ENCODE peak calls at places on chromosome 22, in seven cellular contexts. One of them, this sample, is unnamed.
A peak's percentile ranks its signal among the peaks of the same experiment; 100 is the strongest.

GRCh38 chr22:24059121-24059520 is 48.0 kb downstream of the CABIN1 start:
- DNase-seq in sigmoid colon: no peak
- DNase-seq in left lung: no peak
- DNase-seq in PC-3: peak; percentile 44
- DNase-seq in neuronal stem cell: no peak
- DNase-seq in fibroblast of lung: peak; percentile 84
- DNase-seq in cardiac muscle cell: no peak
- DNase-seq in this sample: no peak

GRCh38 chr22:22786301-22787115 is 101.1 kb upstream of the IGLL5 start:
- DNase-seq in sigmoid colon: no peak
- DNase-seq in left lung: no peak
- DNase-seq in PC-3: no peak
- DNase-seq in neuronal stem cell: no peak
- DNase-seq in fibroblast of lung: no peak
- DNase-seq in cardiac muscle cell: no peak
- DNase-seq in this sample: peak; percentile 47

GRCh38 chr22:26131755-26132154 is 37.5 kb upstream of the SEZ6L start:
- DNase-seq in sigmoid colon: no peak
- DNase-seq in left lung: no peak
- DNase-seq in PC-3: no peak
- DNase-seq in neuronal stem cell: no peak
- DNase-seq in fibroblast of lung: no peak
- DNase-seq in cardiac muscle cell: no peak
- DNase-seq in this sample: no peak

GRCh38 chr22:44408227-44409192 is 89.5 kb downstream of the RTL6 start:
- DNase-seq in sigmoid colon: peak; percentile 44
- DNase-seq in left lung: peak; percentile 12
- DNase-seq in PC-3: no peak
- DNase-seq in neuronal stem cell: no peak
- DNase-seq in fibroblast of lung: no peak
- DNase-seq in cardiac muscle cell: no peak
- DNase-seq in this sample: no peak

GRCh38 chr22:20027966-20028854 is 7.3 kb downstream of the TANGO2 start:
- DNase-seq in sigmoid colon: no peak
- DNase-seq in left lung: no peak
- DNase-seq in PC-3: peak; percentile 21
- DNase-seq in neuronal stem cell: no peak
- DNase-seq in fibroblast of lung: peak; percentile 18
- DNase-seq in cardiac muscle cell: no peak
- DNase-seq in this sample: peak; percentile 44

GRCh38 chr22:40721266-40721665 is 42.0 kb downstream of the MCHR1 start:
- DNase-seq in sigmoid colon: no peak
- DNase-seq in left lung: no peak
- DNase-seq in PC-3: peak; percentile 21
- DNase-seq in neuronal stem cell: no peak
- DNase-seq in fibroblast of lung: peak; percentile 65
- DNase-seq in cardiac muscle cell: peak; percentile 47
- DNase-seq in this sample: no peak

GRCh38 chr22:37753746-37754145 is 54.0 kb upstream of the GCAT start:
- DNase-seq in sigmoid colon: no peak
- DNase-seq in left lung: no peak
- DNase-seq in PC-3: peak; percentile 52
- DNase-seq in neuronal stem cell: no peak
- DNase-seq in fibroblast of lung: peak; percentile 44
- DNase-seq in cardiac muscle cell: no peak
- DNase-seq in this sample: no peak

GRCh38 chr22:19526076-19526701 is 2.0 kb upstream of the CLDN5 start:
- DNase-seq in sigmoid colon: no peak
- DNase-seq in left lung: no peak
- DNase-seq in PC-3: no peak
- DNase-seq in neuronal stem cell: no peak
- DNase-seq in fibroblast of lung: no peak
- DNase-seq in cardiac muscle cell: no peak
- DNase-seq in this sample: no peak

GRCh38 chr22:28018461-28018927 is 99.4 kb upstream of the PITPNB start:
- DNase-seq in sigmoid colon: peak; percentile 44
- DNase-seq in left lung: peak; percentile 17
- DNase-seq in PC-3: no peak
- DNase-seq in neuronal stem cell: no peak
- DNase-seq in fibroblast of lung: no peak
- DNase-seq in cardiac muscle cell: no peak
- DNase-seq in this sample: no peak

GRCh38 chr22:44181033-44181911 is 547 bp downstream of the PARVG start:
- DNase-seq in sigmoid colon: no peak
- DNase-seq in left lung: peak; percentile 71
- DNase-seq in PC-3: peak; percentile 3
- DNase-seq in neuronal stem cell: no peak
- DNase-seq in fibroblast of lung: no peak
- DNase-seq in cardiac muscle cell: no peak
- DNase-seq in this sample: peak; percentile 29

GRCh38 chr22:21593406-21594232 is 26.1 kb downstream of the UBE2L3 start:
- DNase-seq in sigmoid colon: no peak
- DNase-seq in left lung: no peak
- DNase-seq in PC-3: peak; percentile 24
- DNase-seq in neuronal stem cell: no peak
- DNase-seq in fibroblast of lung: no peak
- DNase-seq in cardiac muscle cell: no peak
- DNase-seq in this sample: peak; percentile 22

GRCh38 chr22:50148991-50149721 is 21.4 kb upstream of the PANX2 start:
- DNase-seq in sigmoid colon: no peak
- DNase-seq in left lung: peak; percentile 68
- DNase-seq in PC-3: peak; percentile 72
- DNase-seq in neuronal stem cell: peak; percentile 55
- DNase-seq in fibroblast of lung: peak; percentile 28
- DNase-seq in cardiac muscle cell: peak; percentile 80
- DNase-seq in this sample: peak; percentile 70

GRCh38 chr22:48218889-48219420 is 1456.5 kb downstream of the TBC1D22A start:
- DNase-seq in sigmoid colon: no peak
- DNase-seq in left lung: no peak
- DNase-seq in PC-3: no peak
- DNase-seq in neuronal stem cell: no peak
- DNase-seq in fibroblast of lung: no peak
- DNase-seq in cardiac muscle cell: no peak
- DNase-seq in this sample: no peak

GRCh38 chr22:30159561-30160353 is 79.5 kb downstream of the HORMAD2 start:
- DNase-seq in sigmoid colon: no peak
- DNase-seq in left lung: no peak
- DNase-seq in PC-3: peak; percentile 67
- DNase-seq in neuronal stem cell: no peak
- DNase-seq in fibroblast of lung: peak; percentile 84
- DNase-seq in cardiac muscle cell: peak; percentile 48
- DNase-seq in this sample: peak; percentile 22

GRCh38 chr22:44180706-44181032 is at the start of gene PARVG:
- DNase-seq in sigmoid colon: no peak
- DNase-seq in left lung: no peak
- DNase-seq in PC-3: peak; percentile 38
- DNase-seq in neuronal stem cell: no peak
- DNase-seq in fibroblast of lung: no peak
- DNase-seq in cardiac muscle cell: peak; percentile 32
- DNase-seq in this sample: peak; percentile 16

GRCh38 chr22:37043828-37044538 is 7.6 kb upstream of the KCTD17 start:
- DNase-seq in sigmoid colon: no peak
- DNase-seq in left lung: peak; percentile 76
- DNase-seq in PC-3: peak; percentile 66
- DNase-seq in neuronal stem cell: no peak
- DNase-seq in fibroblast of lung: peak; percentile 33
- DNase-seq in cardiac muscle cell: peak; percentile 71
- DNase-seq in this sample: peak; percentile 94

GRCh38 chr22:44329179-44329796 is 16.5 kb upstream of the SHISAL1 start:
- DNase-seq in sigmoid colon: peak; percentile 64
- DNase-seq in left lung: peak; percentile 57
- DNase-seq in PC-3: peak; percentile 61
- DNase-seq in neuronal stem cell: no peak
- DNase-seq in fibroblast of lung: no peak
- DNase-seq in cardiac muscle cell: no peak
- DNase-seq in this sample: no peak

GRCh38 chr22:48394787-48395620 is 1432.7 kb downstream of the BRD1 start:
- DNase-seq in sigmoid colon: no peak
- DNase-seq in left lung: no peak
- DNase-seq in PC-3: no peak
- DNase-seq in neuronal stem cell: no peak
- DNase-seq in fibroblast of lung: no peak
- DNase-seq in cardiac muscle cell: no peak
- DNase-seq in this sample: no peak

GRCh38 chr22:26722159-26722558 is 64.8 kb downstream of the MIAT start:
- DNase-seq in sigmoid colon: no peak
- DNase-seq in left lung: no peak
- DNase-seq in PC-3: peak; percentile 40
- DNase-seq in neuronal stem cell: no peak
- DNase-seq in fibroblast of lung: no peak
- DNase-seq in cardiac muscle cell: no peak
- DNase-seq in this sample: no peak

DNA sequence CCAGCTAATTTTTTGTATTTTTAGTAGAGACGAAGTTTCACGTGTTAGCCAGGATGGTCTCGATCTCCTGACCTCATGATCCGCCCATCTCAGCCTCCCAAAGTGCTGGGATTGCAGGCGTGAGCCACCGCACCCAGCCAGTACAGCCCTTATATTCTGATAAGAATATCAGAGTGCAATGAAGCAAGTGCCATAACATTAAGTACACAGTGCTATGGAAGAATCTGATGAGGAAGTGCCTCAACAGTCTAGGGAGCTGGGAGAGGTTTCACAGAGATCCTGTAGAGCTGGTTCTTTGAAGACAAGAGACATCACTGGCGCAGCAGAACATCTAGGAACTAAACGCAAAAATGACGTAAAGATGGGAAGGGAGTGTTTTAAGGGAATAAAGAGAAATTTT is 2.1 kb downstream of the RTCB start:
- DNase-seq in sigmoid colon: no peak
- DNase-seq in left lung: no peak
- DNase-seq in PC-3: no peak
- DNase-seq in neuronal stem cell: no peak
- DNase-seq in fibroblast of lung: no peak
- DNase-seq in cardiac muscle cell: no peak
- DNase-seq in this sample: peak; percentile 91
- H3K4me1 ChIP-seq in sigmoid colon: no peaks in the 10 kb centered on the region
- H3K4me1 ChIP-seq in left lung: peaks cover 43% of the 10 kb centered on the region
- H3K4me1 ChIP-seq in PC-3: peaks cover 16% of the 10 kb centered on the region
- H3K4me1 ChIP-seq in neuronal stem cell: peaks cover 8% of the 10 kb centered on the region
- H3K4me1 ChIP-seq in fibroblast of lung: no peaks in the 10 kb centered on the region
- H3K4me1 ChIP-seq in cardiac muscle cell: peaks cover 7% of the 10 kb centered on the region
- H3K4me1 ChIP-seq in this sample: peaks cover 21% of the 10 kb centered on the region

GRCh38 chr22:46560696-46561295 is 23.4 kb upstream of the CELSR1 start:
- DNase-seq in sigmoid colon: no peak
- DNase-seq in left lung: peak; percentile 26
- DNase-seq in PC-3: no peak
- DNase-seq in neuronal stem cell: no peak
- DNase-seq in fibroblast of lung: no peak
- DNase-seq in cardiac muscle cell: no peak
- DNase-seq in this sample: no peak

GRCh38 chr22:46567471-46567870 is 30.1 kb upstream of the CELSR1 start:
- DNase-seq in sigmoid colon: no peak
- DNase-seq in left lung: no peak
- DNase-seq in PC-3: no peak
- DNase-seq in neuronal stem cell: no peak
- DNase-seq in fibroblast of lung: no peak
- DNase-seq in cardiac muscle cell: no peak
- DNase-seq in this sample: no peak

GRCh38 chr22:46563381-46564083 is 26.1 kb upstream of the CELSR1 start:
- DNase-seq in sigmoid colon: peak; percentile 81
- DNase-seq in left lung: peak; percentile 79
- DNase-seq in PC-3: peak; percentile 66
- DNase-seq in neuronal stem cell: no peak
- DNase-seq in fibroblast of lung: peak; percentile 51
- DNase-seq in cardiac muscle cell: peak; percentile 81
- DNase-seq in this sample: peak; percentile 95

GRCh38 chr22:46561435-46561905 is 24.1 kb upstream of the CELSR1 start:
- DNase-seq in sigmoid colon: no peak
- DNase-seq in left lung: peak; percentile 29
- DNase-seq in PC-3: peak; percentile 22
- DNase-seq in neuronal stem cell: no peak
- DNase-seq in fibroblast of lung: no peak
- DNase-seq in cardiac muscle cell: peak; percentile 63
- DNase-seq in this sample: no peak

GRCh38 chr22:46564084-46564714 is 26.8 kb upstream of the CELSR1 start:
- DNase-seq in sigmoid colon: peak; percentile 69
- DNase-seq in left lung: peak; percentile 34
- DNase-seq in PC-3: no peak
- DNase-seq in neuronal stem cell: no peak
- DNase-seq in fibroblast of lung: no peak
- DNase-seq in cardiac muscle cell: no peak
- DNase-seq in this sample: peak; percentile 70
- H3K27ac ChIP-seq in sigmoid colon: no peak overlapping the region
- H3K27ac ChIP-seq in left lung: no peak overlapping the region
- H3K27ac ChIP-seq in PC-3: peak overlapping the region; percentile 41
- H3K27ac ChIP-seq in neuronal stem cell: peak overlapping the region; percentile 22
- H3K27ac ChIP-seq in fibroblast of lung: no peak overlapping the region
- H3K27ac ChIP-seq in cardiac muscle cell: peak overlapping the region; percentile 81
- H3K27ac ChIP-seq in this sample: peak overlapping the region; percentile 86

GRCh38 chr22:33038836-33039235 is 19.3 kb downstream of the SYN3 start:
- DNase-seq in sigmoid colon: no peak
- DNase-seq in left lung: no peak
- DNase-seq in PC-3: no peak
- DNase-seq in neuronal stem cell: no peak
- DNase-seq in fibroblast of lung: no peak
- DNase-seq in cardiac muscle cell: no peak
- DNase-seq in this sample: no peak
- H3K4me1 ChIP-seq in sigmoid colon: no peaks in the 10 kb centered on the region
- H3K4me1 ChIP-seq in left lung: no peaks in the 10 kb centered on the region
- H3K4me1 ChIP-seq in PC-3: no peaks in the 10 kb centered on the region
- H3K4me1 ChIP-seq in neuronal stem cell: no peaks in the 10 kb centered on the region
- H3K4me1 ChIP-seq in fibroblast of lung: no peaks in the 10 kb centered on the region
- H3K4me1 ChIP-seq in cardiac muscle cell: no peaks in the 10 kb centered on the region
- H3K4me1 ChIP-seq in this sample: no peaks in the 10 kb centered on the region

GRCh38 chr22:36028646-36029405 is at the start of gene RBFOX2:
- DNase-seq in sigmoid colon: peak; percentile 99
- DNase-seq in left lung: peak; percentile 94
- DNase-seq in PC-3: peak; percentile 91
- DNase-seq in neuronal stem cell: peak; percentile 95
- DNase-seq in fibroblast of lung: peak; percentile 94
- DNase-seq in cardiac muscle cell: peak; percentile 97
- DNase-seq in this sample: peak; percentile 96

GRCh38 chr22:36027960-36028645 is 521 bp downstream of the RBFOX2 start:
- DNase-seq in sigmoid colon: peak; percentile 71
- DNase-seq in left lung: peak; percentile 34
- DNase-seq in PC-3: peak; percentile 52
- DNase-seq in neuronal stem cell: peak; percentile 72
- DNase-seq in fibroblast of lung: no peak
- DNase-seq in cardiac muscle cell: peak; percentile 74
- DNase-seq in this sample: peak; percentile 52

GRCh38 chr22:36029406-36029755 is 757 bp upstream of the RBFOX2 start:
- DNase-seq in sigmoid colon: no peak
- DNase-seq in left lung: no peak
- DNase-seq in PC-3: no peak
- DNase-seq in neuronal stem cell: no peak
- DNase-seq in fibroblast of lung: no peak
- DNase-seq in cardiac muscle cell: no peak
- DNase-seq in this sample: no peak

GRCh38 chr22:36027579-36027959 is 1.1 kb downstream of the RBFOX2 start:
- DNase-seq in sigmoid colon: peak; percentile 67
- DNase-seq in left lung: no peak
- DNase-seq in PC-3: peak; percentile 1
- DNase-seq in neuronal stem cell: no peak
- DNase-seq in fibroblast of lung: no peak
- DNase-seq in cardiac muscle cell: no peak
- DNase-seq in this sample: peak; percentile 25

DNA sequence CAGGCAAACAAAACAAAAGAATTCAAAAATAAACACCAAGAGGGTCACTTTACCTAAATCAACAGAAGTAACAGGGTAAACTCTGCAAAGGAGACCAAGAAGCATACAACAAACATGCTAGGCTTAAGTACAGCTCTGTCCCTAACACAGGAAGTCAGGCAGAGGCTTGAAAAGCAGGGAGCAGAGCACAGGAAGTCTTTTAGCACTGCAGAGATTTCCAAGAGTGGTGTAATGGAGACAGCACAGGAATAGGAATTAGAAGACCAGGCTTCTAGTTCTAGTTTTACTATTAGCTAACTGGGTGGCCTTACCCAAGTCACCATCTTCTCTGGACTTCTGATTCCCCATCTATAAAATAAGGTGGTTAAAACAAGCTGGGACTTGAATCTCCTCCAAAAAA is 1.9 kb downstream of the RBFOX2 start:
- DNase-seq in sigmoid colon: no peak
- DNase-seq in left lung: no peak
- DNase-seq in PC-3: peak; percentile 30
- DNase-seq in neuronal stem cell: no peak
- DNase-seq in fibroblast of lung: peak; percentile 68
- DNase-seq in cardiac muscle cell: peak; percentile 35
- DNase-seq in this sample: no peak
- H3K27ac ChIP-seq in sigmoid colon: peak overlapping the region; percentile 97
- H3K27ac ChIP-seq in left lung: peak overlapping the region; percentile 75
- H3K27ac ChIP-seq in PC-3: no peak overlapping the region
- H3K27ac ChIP-seq in neuronal stem cell: no peak overlapping the region
- H3K27ac ChIP-seq in fibroblast of lung: peak overlapping the region; percentile 76
- H3K27ac ChIP-seq in cardiac muscle cell: peak overlapping the region; percentile 56
- H3K27ac ChIP-seq in this sample: no peak overlapping the region